ENCODE peak calls at places on chromosome X, in eight cellular contexts. One of them, this sample, is unnamed.

GRCh38 chrX:109773374-109773773 is 40.3 kb upstream of the ACSL4 start:
- DNase-seq in small intestine: no peak
- DNase-seq in adipocyte: no peak
- DNase-seq in posterior cingulate gyrus: no peak
- DNase-seq in LHCN-M2: no peak
- DNase-seq in non-pigmented ciliary epithelial cell: no peak
- DNase-seq in HTR-8/SVneo: no peak
- DNase-seq in ELR: no peak
- DNase-seq in this sample: no peak

GRCh38 chrX:5753291-5753690 is 475.4 kb downstream of the NLGN4X start:
- DNase-seq in adipocyte: no peak
- DNase-seq in posterior cingulate gyrus: no peak
- DNase-seq in small intestine: no peak
- DNase-seq in non-pigmented ciliary epithelial cell: no peak
- DNase-seq in ELR: no peak
- DNase-seq in HTR-8/SVneo: no peak
- DNase-seq in LHCN-M2: no peak
- DNase-seq in this sample: no peak

GRCh38 chrX:68332156-68332823 is 101.0 kb downstream of the OPHN1 start:
- DNase-seq in posterior cingulate gyrus: no peak
- DNase-seq in LHCN-M2: peak; percentile 58
- DNase-seq in HTR-8/SVneo: no peak
- DNase-seq in adipocyte: peak; percentile 8
- DNase-seq in non-pigmented ciliary epithelial cell: no peak
- DNase-seq in small intestine: no peak
- DNase-seq in ELR: no peak
- DNase-seq in this sample: peak; percentile 13

GRCh38 chrX:65697173-65697572 is 29.7 kb downstream of the MSN start:
- DNase-seq in LHCN-M2: peak; percentile 44
- DNase-seq in adipocyte: peak; percentile 56
- DNase-seq in posterior cingulate gyrus: no peak
- DNase-seq in small intestine: no peak
- DNase-seq in HTR-8/SVneo: no peak
- DNase-seq in ELR: peak; percentile 65
- DNase-seq in non-pigmented ciliary epithelial cell: no peak
- DNase-seq in this sample: peak; percentile 48

GRCh38 chrX:73840120-73840924 is 277.3 kb downstream of the CHIC1 start:
- DNase-seq in small intestine: no peak
- DNase-seq in adipocyte: no peak
- DNase-seq in HTR-8/SVneo: no peak
- DNase-seq in posterior cingulate gyrus: no peak
- DNase-seq in LHCN-M2: no peak
- DNase-seq in ELR: no peak
- DNase-seq in non-pigmented ciliary epithelial cell: no peak
- DNase-seq in this sample: no peak

GRCh38 chrX:46910415-46910814 is 1.8 kb upstream of the JADE3 start:
- DNase-seq in HTR-8/SVneo: no peak
- DNase-seq in non-pigmented ciliary epithelial cell: no peak
- DNase-seq in LHCN-M2: no peak
- DNase-seq in ELR: no peak
- DNase-seq in small intestine: no peak
- DNase-seq in adipocyte: no peak
- DNase-seq in posterior cingulate gyrus: no peak
- DNase-seq in this sample: no peak

GRCh38 chrX:45980726-45981125 is 564.5 kb downstream of the ZNF674 start:
- DNase-seq in small intestine: no peak
- DNase-seq in non-pigmented ciliary epithelial cell: no peak
- DNase-seq in ELR: no peak
- DNase-seq in HTR-8/SVneo: no peak
- DNase-seq in adipocyte: no peak
- DNase-seq in LHCN-M2: no peak
- DNase-seq in posterior cingulate gyrus: no peak
- DNase-seq in this sample: no peak

GRCh38 chrX:153703036-153703370 is 15.3 kb downstream of the SLC6A8 start:
- DNase-seq in small intestine: peak; percentile 80
- DNase-seq in HTR-8/SVneo: no peak
- DNase-seq in ELR: no peak
- DNase-seq in posterior cingulate gyrus: no peak
- DNase-seq in adipocyte: no peak
- DNase-seq in non-pigmented ciliary epithelial cell: no peak
- DNase-seq in LHCN-M2: no peak
- DNase-seq in this sample: no peak

GRCh38 chrX:101394372-101394771 is 3.6 kb downstream of the RPL36A start:
- DNase-seq in ELR: no peak
- DNase-seq in small intestine: no peak
- DNase-seq in non-pigmented ciliary epithelial cell: no peak
- DNase-seq in posterior cingulate gyrus: no peak
- DNase-seq in adipocyte: no peak
- DNase-seq in HTR-8/SVneo: no peak
- DNase-seq in LHCN-M2: no peak
- DNase-seq in this sample: no peak

GRCh38 chrX:121987163-121987562 is 939.8 kb downstream of the GLUD2 start:
- DNase-seq in non-pigmented ciliary epithelial cell: peak; percentile 35
- DNase-seq in posterior cingulate gyrus: no peak
- DNase-seq in adipocyte: peak; percentile 74
- DNase-seq in ELR: peak; percentile 0
- DNase-seq in LHCN-M2: no peak
- DNase-seq in small intestine: no peak
- DNase-seq in HTR-8/SVneo: no peak
- DNase-seq in this sample: peak; percentile 20

GRCh38 chrX:71618303-71618721 is at the start of gene CXCR3:
- DNase-seq in ELR: no peak
- DNase-seq in adipocyte: no peak
- DNase-seq in small intestine: no peak
- DNase-seq in LHCN-M2: no peak
- DNase-seq in posterior cingulate gyrus: no peak
- DNase-seq in HTR-8/SVneo: no peak
- DNase-seq in non-pigmented ciliary epithelial cell: no peak
- DNase-seq in this sample: no peak

GRCh38 chrX:110000854-110001701 is 1.8 kb upstream of the TMEM164 start:
- DNase-seq in adipocyte: no peak
- DNase-seq in HTR-8/SVneo: no peak
- DNase-seq in posterior cingulate gyrus: no peak
- DNase-seq in non-pigmented ciliary epithelial cell: no peak
- DNase-seq in LHCN-M2: no peak
- DNase-seq in small intestine: no peak
- DNase-seq in ELR: no peak
- DNase-seq in this sample: no peak

GRCh38 chrX:9882669-9883446 is 84.3 kb upstream of the CLDN34 start:
- DNase-seq in HTR-8/SVneo: no peak
- DNase-seq in adipocyte: no peak
- DNase-seq in small intestine: peak; percentile 57
- DNase-seq in ELR: no peak
- DNase-seq in LHCN-M2: no peak
- DNase-seq in non-pigmented ciliary epithelial cell: no peak
- DNase-seq in posterior cingulate gyrus: no peak
- DNase-seq in this sample: no peak

GRCh38 chrX:630922-631496 is 418 bp downstream of the SHOX start:
- DNase-seq in HTR-8/SVneo: no peak
- DNase-seq in LHCN-M2: no peak
- DNase-seq in non-pigmented ciliary epithelial cell: no peak
- DNase-seq in ELR: no peak
- DNase-seq in posterior cingulate gyrus: no peak
- DNase-seq in small intestine: no peak
- DNase-seq in adipocyte: no peak
- DNase-seq in this sample: no peak

GRCh38 chrX:41561045-41561444 is 113.9 kb downstream of the NYX start:
- DNase-seq in posterior cingulate gyrus: no peak
- DNase-seq in HTR-8/SVneo: peak; percentile 51
- DNase-seq in small intestine: peak; percentile 40
- DNase-seq in LHCN-M2: peak; percentile 89
- DNase-seq in adipocyte: peak; percentile 70
- DNase-seq in ELR: peak; percentile 79
- DNase-seq in non-pigmented ciliary epithelial cell: peak; percentile 71
- DNase-seq in this sample: peak; percentile 50

GRCh38 chrX:34956915-34957314 is 14.3 kb downstream of the FAM47B start:
- DNase-seq in small intestine: no peak
- DNase-seq in posterior cingulate gyrus: no peak
- DNase-seq in ELR: peak; percentile 78
- DNase-seq in adipocyte: peak; percentile 67
- DNase-seq in LHCN-M2: peak; percentile 59
- DNase-seq in HTR-8/SVneo: peak; percentile 13
- DNase-seq in non-pigmented ciliary epithelial cell: peak; percentile 10
- DNase-seq in this sample: peak; percentile 39

GRCh38 chrX:71998836-71999509 is 88.3 kb downstream of the NHSL2 start:
- DNase-seq in HTR-8/SVneo: peak; percentile 60
- DNase-seq in ELR: peak; percentile 50
- DNase-seq in small intestine: peak; percentile 34
- DNase-seq in non-pigmented ciliary epithelial cell: no peak
- DNase-seq in LHCN-M2: no peak
- DNase-seq in adipocyte: peak; percentile 71
- DNase-seq in posterior cingulate gyrus: no peak
- DNase-seq in this sample: peak; percentile 30

GRCh38 chrX:130645955-130646583 is 244.3 kb downstream of the RBMX2 start:
- DNase-seq in LHCN-M2: no peak
- DNase-seq in HTR-8/SVneo: no peak
- DNase-seq in posterior cingulate gyrus: no peak
- DNase-seq in adipocyte: no peak
- DNase-seq in non-pigmented ciliary epithelial cell: no peak
- DNase-seq in ELR: no peak
- DNase-seq in small intestine: peak; percentile 49
- DNase-seq in this sample: no peak

GRCh38 chrX:44303119-44303518 is 40.4 kb downstream of the EFHC2 start:
- DNase-seq in small intestine: no peak
- DNase-seq in non-pigmented ciliary epithelial cell: no peak
- DNase-seq in posterior cingulate gyrus: no peak
- DNase-seq in HTR-8/SVneo: no peak
- DNase-seq in LHCN-M2: no peak
- DNase-seq in ELR: no peak
- DNase-seq in adipocyte: no peak
- DNase-seq in this sample: no peak

GRCh38 chrX:65903750-65904149 is 136.1 kb downstream of the VSIG4 start:
- DNase-seq in small intestine: no peak
- DNase-seq in ELR: no peak
- DNase-seq in LHCN-M2: no peak
- DNase-seq in posterior cingulate gyrus: no peak
- DNase-seq in HTR-8/SVneo: no peak
- DNase-seq in non-pigmented ciliary epithelial cell: no peak
- DNase-seq in adipocyte: no peak
- DNase-seq in this sample: no peak